ENCODE peak calls at places on chromosomes 16 and 17, in eight cellular contexts. A is neural progenitor cell, P is GM23248, V is H1, J is OCI-LY7, F is H9, C is IMR-90, D is fibroblast of lung. Q is an unnamed sample.

GRCh38 chr16:64238576-64238975 is 883.3 kb downstream of the CDH11 start:
- DNase-seq in A (no peak), P (peak; percentile 88), V (no peak), J (no peak), F (no peak), C (peak; percentile 23), D (peak; percentile 46), Q (no peak)

GRCh38 chr16:65743558-65743957 is 621.7 kb upstream of the CDH11 start:
- DNase-seq in A (no peak), P (no peak), V (no peak), J (peak; percentile 36), F (no peak), C (no peak), D (no peak), Q (no peak)

GRCh38 chr17:74516561-74516960 is 14.7 kb downstream of the CD300LB start:
- DNase-seq in A (no peak), P (no peak), V (no peak), J (no peak), F (no peak), C (no peak), D (no peak), Q (no peak)

GRCh38 chr16:272633-273546 is 2.9 kb downstream of the RGS11 start:
- DNase-seq in A (no peak), P (no peak), V (no peak), J (no peak), F (no peak), C (no peak), D (no peak), Q (no peak)

GRCh38 chr17:66584927-66585326 is 250.0 kb upstream of the CACNG5 start:
- DNase-seq in A (no peak), P (no peak), V (no peak), J (no peak), F (peak; percentile 21), C (no peak), D (no peak), Q (no peak)

GRCh38 chr17:47229535-47230443 is 20.6 kb downstream of the MYL4 start:
- DNase-seq in A (peak; percentile 92), P (peak; percentile 98), V (peak; percentile 83), J (peak; percentile 89), F (peak; percentile 94), C (peak; percentile 96), D (peak; percentile 91), Q (peak; percentile 78)

GRCh38 chr17:48554412-48555090 is 9.6 kb upstream of the HOXB2 start:
- DNase-seq in A (peak; percentile 59), P (no peak), V (no peak), J (no peak), F (peak; percentile 64), C (peak; percentile 27), D (peak; percentile 34), Q (no peak)

GRCh38 chr17:57130708-57131461 is 45.8 kb downstream of the AKAP1 start:
- DNase-seq in A (peak; percentile 89), P (peak; percentile 79), V (peak; percentile 89), J (peak; percentile 86), F (peak; percentile 83), C (peak; percentile 70), D (peak; percentile 49), Q (peak; percentile 84)

GRCh38 chr16:19522369-19523159 is 666 bp upstream of the GDE1 start:
- DNase-seq in A (no peak), P (no peak), V (no peak), J (peak; percentile 38), F (no peak), C (no peak), D (no peak), Q (no peak)

GRCh38 chr17:16872836-16873653 is 98.9 kb downstream of the TNFRSF13B start:
- DNase-seq in A (peak; percentile 71), P (peak; percentile 55), V (peak; percentile 86), J (peak; percentile 54), F (peak; percentile 83), C (no peak), D (no peak), Q (peak; percentile 51)

GRCh38 chr17:73283841-73284282 is 22.2 kb upstream of the CPSF4L start:
- DNase-seq in A (peak; percentile 88), P (no peak), V (peak; percentile 77), J (no peak), F (peak; percentile 95), C (no peak), D (no peak), Q (no peak)

GRCh38 chr16:89506791-89507191 is 1.4 kb upstream of the SPG7 start:
- DNase-seq in A (no peak), P (peak; percentile 45), V (no peak), J (peak; percentile 18), F (no peak), C (no peak), D (peak; percentile 6), Q (peak; percentile 43)

GRCh38 chr17:76575570-76575969 is 10.1 kb downstream of the ST6GALNAC2 start:
- DNase-seq in A (no peak), P (no peak), V (no peak), J (no peak), F (no peak), C (no peak), D (no peak), Q (no peak)

GRCh38 chr17:82280537-82280936 is 7.0 kb upstream of the CSNK1D start:
- DNase-seq in A (no peak), P (no peak), V (no peak), J (no peak), F (no peak), C (no peak), D (no peak), Q (no peak)

GRCh38 chr16:57480754-57481230 is 5.5 kb downstream of the DOK4 start:
- DNase-seq in A (no peak), P (no peak), V (no peak), J (no peak), F (no peak), C (no peak), D (no peak), Q (no peak)

GRCh38 chr17:65323055-65323454 is 185.9 kb downstream of the RGS9 start:
- DNase-seq in A (no peak), P (no peak), V (no peak), J (peak; percentile 15), F (peak; percentile 49), C (no peak), D (no peak), Q (no peak)

GRCh38 chr17:74757931-74758845 is 9.8 kb downstream of the NHERF1 start:
- DNase-seq in A (no peak), P (no peak), V (no peak), J (no peak), F (no peak), C (no peak), D (no peak), Q (no peak)

DNA sequence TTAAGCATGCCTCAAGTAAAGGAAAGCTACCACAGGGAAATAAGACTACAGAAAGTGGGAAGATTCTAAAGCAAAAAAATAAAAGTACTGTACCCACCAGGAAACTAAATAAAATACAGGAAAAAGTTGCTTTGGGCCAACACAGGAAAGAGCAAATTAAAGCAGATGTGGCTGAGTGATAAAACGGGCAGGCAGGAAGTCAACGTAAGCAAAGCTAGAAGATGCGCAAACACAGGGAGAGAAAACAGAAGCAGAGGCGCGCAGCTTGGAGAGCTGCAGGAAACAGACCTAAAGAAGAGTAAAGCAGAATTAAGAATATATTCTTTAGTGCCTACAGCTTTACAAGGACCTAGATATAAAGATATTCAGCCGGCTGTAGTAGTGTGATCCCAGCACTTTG is 21.7 kb downstream of the USP36 start:
- DNase-seq in A (no peak), P (no peak), V (no peak), J (no peak), F (no peak), C (no peak), D (no peak), Q (peak; percentile 56)
- H4K20me1 ChIP-seq in A (peaks cover 10% of the 10 kb centered on the region), P (no peaks in the 10 kb centered on the region), V (peaks cover 10% of the 10 kb centered on the region), J (no peaks in the 10 kb centered on the region), F (no peaks in the 10 kb centered on the region), C (peaks cover 12% of the 10 kb centered on the region), D (no peaks in the 10 kb centered on the region), Q (peaks cover 28% of the 10 kb centered on the region)

DNA sequence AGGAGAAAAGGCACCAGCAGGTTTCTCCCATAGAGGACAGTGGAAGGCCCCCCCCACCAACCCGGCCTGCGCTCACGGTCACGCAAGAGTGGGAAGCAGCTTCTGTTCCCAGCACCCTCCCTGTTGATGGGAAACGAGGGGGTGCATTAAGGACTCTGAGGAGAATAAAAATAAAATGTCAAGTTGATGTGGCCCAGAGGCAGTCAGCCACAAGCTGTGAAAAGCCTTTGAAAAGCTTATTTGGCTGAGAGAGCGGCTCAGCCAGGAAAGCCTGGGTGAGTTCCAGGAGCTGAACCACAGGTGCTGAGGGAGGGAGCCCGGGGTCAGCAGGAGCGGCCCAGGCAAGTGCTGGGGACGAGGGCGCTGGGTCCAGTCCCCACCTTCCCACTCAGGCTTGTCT is 26.9 kb upstream of the SPATA32 start:
- DNase-seq in A (no peak), P (no peak), V (no peak), J (no peak), F (no peak), C (no peak), D (peak; percentile 36), Q (no peak)
- H4K20me1 ChIP-seq in A (peaks cover 12% of the 10 kb centered on the region), P (no peaks in the 10 kb centered on the region), V (peaks cover 3% of the 10 kb centered on the region), J (no peaks in the 10 kb centered on the region), F (no peaks in the 10 kb centered on the region), C (peaks cover 45% of the 10 kb centered on the region), D (no peaks in the 10 kb centered on the region), Q (peaks cover 42% of the 10 kb centered on the region)

GRCh38 chr17:81235822-81236740 is 2.8 kb downstream of the TEPSIN start:
- DNase-seq in A (no peak), P (no peak), V (no peak), J (no peak), F (no peak), C (no peak), D (no peak), Q (no peak)
- H4K20me1 ChIP-seq in A (peaks cover 11% of the 10 kb centered on the region), P (no peaks in the 10 kb centered on the region), V (peaks cover 6% of the 10 kb centered on the region), J (no peaks in the 10 kb centered on the region), F (no peaks in the 10 kb centered on the region), C (peaks cover 35% of the 10 kb centered on the region), D (no peaks in the 10 kb centered on the region), Q (peaks cover 26% of the 10 kb centered on the region)

DNA sequence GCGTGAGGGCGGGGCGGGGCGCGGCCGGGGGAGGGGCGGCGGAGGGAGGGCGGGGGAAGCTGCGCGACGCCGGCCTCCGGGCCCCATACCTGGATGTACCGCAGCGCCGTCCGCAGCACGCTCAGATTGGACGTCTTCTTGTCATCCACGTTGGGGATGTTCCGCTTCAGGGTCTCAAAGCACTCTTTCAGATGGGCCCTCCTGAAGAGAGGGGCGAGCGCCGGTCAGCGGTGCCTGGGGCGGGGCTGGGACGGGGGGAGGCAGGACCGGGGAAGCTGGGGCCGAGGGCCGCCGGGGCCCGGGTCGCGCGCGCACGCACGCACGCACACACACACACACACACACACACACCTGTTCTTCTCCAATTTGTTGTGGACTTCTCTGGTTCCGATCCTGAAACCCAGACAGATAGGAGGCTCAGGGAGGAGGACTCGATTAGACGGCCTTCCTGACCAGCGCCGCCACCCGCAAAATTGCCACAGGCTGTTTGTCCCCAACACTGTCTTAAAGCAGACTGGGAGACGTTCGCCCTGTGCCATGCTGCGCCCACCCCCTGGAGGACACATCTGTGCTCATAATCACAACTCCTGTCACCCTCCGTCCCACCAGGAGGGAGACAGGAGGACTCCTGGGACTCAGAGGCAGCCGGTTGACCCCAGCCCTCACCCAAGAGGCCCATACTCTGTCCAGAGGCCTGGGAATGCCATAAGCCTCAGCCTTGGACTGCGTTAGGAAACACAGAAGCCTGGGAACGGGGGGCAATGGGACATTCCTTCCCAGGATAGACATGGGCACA is 6.7 kb downstream of the MNT start:
- DNase-seq in A (peak; percentile 47), P (no peak), V (no peak), J (no peak), F (peak; percentile 92), C (no peak), D (no peak), Q (no peak)
- H4K20me1 ChIP-seq in A (peaks cover 67% of the 10 kb centered on the region), P (no peaks in the 10 kb centered on the region), V (peaks cover 13% of the 10 kb centered on the region), J (no peaks in the 10 kb centered on the region), F (no peaks in the 10 kb centered on the region), C (peaks cover 43% of the 10 kb centered on the region), D (no peaks in the 10 kb centered on the region), Q (peaks cover 63% of the 10 kb centered on the region)